ENCODE peak calls at places on chromosomes 6 and 20, in nine cellular contexts. One of them, this sample, is unnamed.

GRCh38 chr20:46558511-46558959 is 8.1 kb upstream of the OCSTAMP start:
- DNase-seq in tibial nerve: no peak
- DNase-seq in ELF-1: peak
- DNase-seq in SK-MEL-5: peak
- DNase-seq in astrocyte of the spinal cord: peak
- DNase-seq in CD8-positive, alpha-beta T cell: no peak
- DNase-seq in neural progenitor cell: peak
- DNase-seq in iPS-NIHi11: no peak
- DNase-seq in CD4-positive, alpha-beta T cell: no peak
- DNase-seq in this sample: peak

GRCh38 chr20:60095456-60095855 is 137.2 kb downstream of the CDH26 start:
- DNase-seq in tibial nerve: peak
- DNase-seq in ELF-1: no peak
- DNase-seq in SK-MEL-5: no peak
- DNase-seq in astrocyte of the spinal cord: no peak
- DNase-seq in CD8-positive, alpha-beta T cell: no peak
- DNase-seq in neural progenitor cell: no peak
- DNase-seq in iPS-NIHi11: no peak
- DNase-seq in CD4-positive, alpha-beta T cell: no peak
- DNase-seq in this sample: no peak

GRCh38 chr20:25269833-25270170 is 21.9 kb downstream of the PYGB start:
- DNase-seq in tibial nerve: no peak
- DNase-seq in ELF-1: no peak
- DNase-seq in SK-MEL-5: no peak
- DNase-seq in astrocyte of the spinal cord: no peak
- DNase-seq in CD8-positive, alpha-beta T cell: no peak
- DNase-seq in neural progenitor cell: no peak
- DNase-seq in iPS-NIHi11: no peak
- DNase-seq in CD4-positive, alpha-beta T cell: no peak
- DNase-seq in this sample: no peak

GRCh38 chr20:45036044-45036755 is 64.7 kb downstream of the KCNS1 start:
- DNase-seq in tibial nerve: no peak
- DNase-seq in ELF-1: no peak
- DNase-seq in SK-MEL-5: no peak
- DNase-seq in astrocyte of the spinal cord: peak
- DNase-seq in CD8-positive, alpha-beta T cell: no peak
- DNase-seq in neural progenitor cell: no peak
- DNase-seq in iPS-NIHi11: no peak
- DNase-seq in CD4-positive, alpha-beta T cell: no peak
- DNase-seq in this sample: no peak

GRCh38 chr6:142478117-142478516 is 176.3 kb downstream of the ADGRG6 start:
- DNase-seq in tibial nerve: no peak
- DNase-seq in ELF-1: peak
- DNase-seq in SK-MEL-5: peak
- DNase-seq in astrocyte of the spinal cord: peak
- DNase-seq in CD8-positive, alpha-beta T cell: no peak
- DNase-seq in neural progenitor cell: no peak
- DNase-seq in iPS-NIHi11: peak
- DNase-seq in CD4-positive, alpha-beta T cell: no peak
- DNase-seq in this sample: peak

GRCh38 chr20:37627060-37627766 is 66.6 kb upstream of the CTNNBL1 start:
- DNase-seq in tibial nerve: peak
- DNase-seq in ELF-1: peak
- DNase-seq in SK-MEL-5: peak
- DNase-seq in astrocyte of the spinal cord: peak
- DNase-seq in CD8-positive, alpha-beta T cell: no peak
- DNase-seq in neural progenitor cell: peak
- DNase-seq in iPS-NIHi11: peak
- DNase-seq in CD4-positive, alpha-beta T cell: no peak
- DNase-seq in this sample: peak

GRCh38 chr20:9838035-9838377 is 870 bp downstream of the PAK5 start:
- DNase-seq in tibial nerve: no peak
- DNase-seq in ELF-1: no peak
- DNase-seq in SK-MEL-5: no peak
- DNase-seq in astrocyte of the spinal cord: no peak
- DNase-seq in CD8-positive, alpha-beta T cell: no peak
- DNase-seq in neural progenitor cell: no peak
- DNase-seq in iPS-NIHi11: no peak
- DNase-seq in CD4-positive, alpha-beta T cell: no peak
- DNase-seq in this sample: peak

GRCh38 chr6:42777126-42777822 is 4.6 kb upstream of the BICRAL start:
- DNase-seq in tibial nerve: no peak
- DNase-seq in ELF-1: no peak
- DNase-seq in SK-MEL-5: no peak
- DNase-seq in astrocyte of the spinal cord: peak
- DNase-seq in CD8-positive, alpha-beta T cell: no peak
- DNase-seq in neural progenitor cell: no peak
- DNase-seq in iPS-NIHi11: no peak
- DNase-seq in CD4-positive, alpha-beta T cell: no peak
- DNase-seq in this sample: no peak

GRCh38 chr6:31525932-31526591 is 2.7 kb upstream of the MCCD1 start:
- DNase-seq in tibial nerve: no peak
- DNase-seq in ELF-1: no peak
- DNase-seq in SK-MEL-5: no peak
- DNase-seq in astrocyte of the spinal cord: peak
- DNase-seq in CD8-positive, alpha-beta T cell: no peak
- DNase-seq in neural progenitor cell: no peak
- DNase-seq in iPS-NIHi11: no peak
- DNase-seq in CD4-positive, alpha-beta T cell: no peak
- DNase-seq in this sample: no peak

GRCh38 chr20:57719951-57720350 is 10.1 kb upstream of the PMEPA1 start:
- DNase-seq in tibial nerve: no peak
- DNase-seq in ELF-1: no peak
- DNase-seq in SK-MEL-5: no peak
- DNase-seq in astrocyte of the spinal cord: no peak
- DNase-seq in CD8-positive, alpha-beta T cell: no peak
- DNase-seq in neural progenitor cell: no peak
- DNase-seq in iPS-NIHi11: no peak
- DNase-seq in CD4-positive, alpha-beta T cell: no peak
- DNase-seq in this sample: no peak

GRCh38 chr6:28002181-28002580 is 45.1 kb downstream of the OR2B6 start:
- DNase-seq in tibial nerve: no peak
- DNase-seq in ELF-1: no peak
- DNase-seq in SK-MEL-5: no peak
- DNase-seq in astrocyte of the spinal cord: no peak
- DNase-seq in CD8-positive, alpha-beta T cell: no peak
- DNase-seq in neural progenitor cell: no peak
- DNase-seq in iPS-NIHi11: no peak
- DNase-seq in CD4-positive, alpha-beta T cell: no peak
- DNase-seq in this sample: no peak

GRCh38 chr20:11972478-11972877 is 54.8 kb downstream of the BTBD3 start:
- DNase-seq in tibial nerve: no peak
- DNase-seq in ELF-1: no peak
- DNase-seq in SK-MEL-5: no peak
- DNase-seq in astrocyte of the spinal cord: no peak
- DNase-seq in CD8-positive, alpha-beta T cell: no peak
- DNase-seq in neural progenitor cell: no peak
- DNase-seq in iPS-NIHi11: no peak
- DNase-seq in CD4-positive, alpha-beta T cell: no peak
- DNase-seq in this sample: no peak

GRCh38 chr6:165805067-165805525 is 142.1 kb upstream of the PDE10A start:
- DNase-seq in tibial nerve: no peak
- DNase-seq in ELF-1: no peak
- DNase-seq in SK-MEL-5: no peak
- DNase-seq in astrocyte of the spinal cord: no peak
- DNase-seq in CD8-positive, alpha-beta T cell: no peak
- DNase-seq in neural progenitor cell: peak
- DNase-seq in iPS-NIHi11: peak
- DNase-seq in CD4-positive, alpha-beta T cell: no peak
- DNase-seq in this sample: no peak

GRCh38 chr6:21996425-21997207 is 300.2 kb downstream of the PRL start:
- DNase-seq in tibial nerve: no peak
- DNase-seq in ELF-1: peak
- DNase-seq in SK-MEL-5: peak
- DNase-seq in astrocyte of the spinal cord: peak
- DNase-seq in CD8-positive, alpha-beta T cell: no peak
- DNase-seq in neural progenitor cell: no peak
- DNase-seq in iPS-NIHi11: no peak
- DNase-seq in CD4-positive, alpha-beta T cell: no peak
- DNase-seq in this sample: no peak

GRCh38 chr6:10692965-10693538 is 1.4 kb downstream of the C6orf52 start:
- DNase-seq in tibial nerve: no peak
- DNase-seq in ELF-1: peak
- DNase-seq in SK-MEL-5: no peak
- DNase-seq in astrocyte of the spinal cord: no peak
- DNase-seq in CD8-positive, alpha-beta T cell: no peak
- DNase-seq in neural progenitor cell: peak
- DNase-seq in iPS-NIHi11: no peak
- DNase-seq in CD4-positive, alpha-beta T cell: no peak
- DNase-seq in this sample: peak

GRCh38 chr20:63189322-63189642 is 26.6 kb downstream of the YTHDF1 start:
- DNase-seq in tibial nerve: no peak
- DNase-seq in ELF-1: no peak
- DNase-seq in SK-MEL-5: no peak
- DNase-seq in astrocyte of the spinal cord: no peak
- DNase-seq in CD8-positive, alpha-beta T cell: no peak
- DNase-seq in neural progenitor cell: no peak
- DNase-seq in iPS-NIHi11: no peak
- DNase-seq in CD4-positive, alpha-beta T cell: no peak
- DNase-seq in this sample: no peak

GRCh38 chr20:11882651-11883050 is 35.0 kb upstream of the BTBD3 start:
- DNase-seq in tibial nerve: no peak
- DNase-seq in ELF-1: no peak
- DNase-seq in SK-MEL-5: no peak
- DNase-seq in astrocyte of the spinal cord: no peak
- DNase-seq in CD8-positive, alpha-beta T cell: no peak
- DNase-seq in neural progenitor cell: no peak
- DNase-seq in iPS-NIHi11: no peak
- DNase-seq in CD4-positive, alpha-beta T cell: no peak
- DNase-seq in this sample: no peak